ENCODE peak calls at places on chromosomes 7 and 10, in nine cellular contexts. Y is WTC11, J is prostate gland, C is endothelial cell, M is chondrocyte, O is RWPE1, F is transverse colon, V is cardiac fibroblast, E is heart left ventricle. Q is an unnamed sample.

GRCh38 chr7:87354749-87355148 is 9.3 kb downstream of the CROT start:
- DNase-seq in Y (no peak), J (no peak), C (no peak), M (no peak), O (no peak), F (no peak), V (no peak), E (no peak), Q (no peak)

GRCh38 chr10:121928528-121928884 is 675 bp upstream of the ATE1 start:
- DNase-seq in Y (no peak), J (peak), C (no peak), M (no peak), O (peak), F (no peak), V (peak), E (peak), Q (peak)

GRCh38 chr7:69962077-69962855 is 364.0 kb downstream of the AUTS2 start:
- DNase-seq in Y (no peak), J (peak), C (no peak), M (no peak), O (no peak), F (no peak), V (peak), E (peak), Q (peak)

GRCh38 chr10:86698207-86698940 is 30.1 kb downstream of the LDB3 start:
- DNase-seq in Y (no peak), J (no peak), C (no peak), M (peak), O (no peak), F (no peak), V (no peak), E (no peak), Q (no peak)

GRCh38 chr7:77409005-77409738 is 7.0 kb downstream of the GSAP start:
- DNase-seq in Y (no peak), J (no peak), C (no peak), M (no peak), O (no peak), F (no peak), V (peak), E (no peak), Q (no peak)

GRCh38 chr7:79453558-79454324 is at the start of gene MAGI2:
- DNase-seq in Y (peak), J (peak), C (peak), M (peak), O (peak), F (peak), V (peak), E (peak), Q (peak)

GRCh38 chr7:155205368-155206285 is 92.1 kb upstream of the INSIG1 start:
- DNase-seq in Y (peak), J (peak), C (no peak), M (peak), O (peak), F (peak), V (peak), E (peak), Q (peak)

GRCh38 chr10:13784067-13784466 is 197.3 kb downstream of the PRPF18 start:
- DNase-seq in Y (no peak), J (no peak), C (peak), M (no peak), O (peak), F (no peak), V (peak), E (no peak), Q (no peak)

GRCh38 chr7:117212969-117213877 is 109.6 kb downstream of the WNT2 start:
- DNase-seq in Y (peak), J (peak), C (peak), M (no peak), O (peak), F (peak), V (peak), E (no peak), Q (peak)

GRCh38 chr7:37916017-37916672 is 472 bp downstream of the SFRP4 start:
- DNase-seq in Y (peak), J (no peak), C (no peak), M (no peak), O (no peak), F (peak), V (no peak), E (peak), Q (no peak)
- TF ChIP-seq CTCF in Y (no peak), J (no peak), C (no peak), M (no peak), O (no peak), F (no peak), V (no peak), E (no peak), Q (no peak)

DNA sequence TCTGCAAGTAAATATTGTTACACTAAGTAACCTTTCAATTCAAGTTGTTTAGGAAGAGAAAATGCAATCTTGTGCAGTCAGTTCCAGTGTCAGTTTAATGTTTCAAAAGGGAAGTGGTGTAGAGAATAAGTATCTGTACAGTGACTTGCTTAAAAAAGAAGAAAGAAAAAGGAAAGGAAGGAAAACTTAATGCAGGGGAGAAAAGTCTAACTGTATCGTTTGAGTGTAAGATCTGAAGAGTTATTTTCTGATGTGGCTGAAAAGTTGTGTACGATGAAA is 8.5 kb downstream of the FOXP2 start:
- DNase-seq in Y (no peak), J (no peak), C (no peak), M (no peak), O (no peak), F (no peak), V (no peak), E (no peak), Q (no peak)
- TF ChIP-seq CTCF in Y (no peak), J (no peak), C (no peak), M (no peak), O (no peak), F (no peak), V (no peak), E (no peak), Q (no peak)

GRCh38 chr7:12494354-12495024 is 76.0 kb upstream of the SCIN start:
- DNase-seq in Y (no peak), J (no peak), C (no peak), M (no peak), O (no peak), F (no peak), V (no peak), E (no peak), Q (no peak)
- TF ChIP-seq CTCF in Y (no peak), J (no peak), C (no peak), M (no peak), O (no peak), F (no peak), V (peak), E (no peak), Q (no peak)

DNA sequence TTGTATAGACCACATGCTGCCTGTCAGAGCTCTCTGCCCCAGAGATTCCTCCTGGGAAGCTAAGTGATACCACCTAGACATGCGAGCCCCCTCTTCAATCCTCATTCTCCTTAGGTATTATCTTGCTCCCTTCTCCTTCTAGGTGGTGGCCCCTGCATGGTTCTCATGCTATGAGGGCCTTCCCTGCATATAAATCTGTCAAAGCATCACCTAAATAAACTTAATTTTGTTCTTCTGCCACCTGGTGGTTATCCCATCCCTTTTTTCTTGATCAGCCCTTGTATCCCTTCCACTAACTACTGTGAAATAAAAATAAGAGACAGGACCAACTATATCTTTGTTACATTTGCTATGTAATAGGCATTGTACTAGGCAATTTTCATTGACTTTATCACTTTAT is 242.1 kb downstream of the CDC14C start:
- DNase-seq in Y (no peak), J (no peak), C (no peak), M (no peak), O (no peak), F (no peak), V (no peak), E (no peak), Q (no peak)
- TF ChIP-seq CTCF in Y (peak), J (no peak), C (peak), M (peak), O (no peak), F (no peak), V (no peak), E (no peak), Q (no peak)

GRCh38 chr7:33109758-33110238 is 594 bp upstream of the RP9 start:
- DNase-seq in Y (no peak), J (no peak), C (no peak), M (no peak), O (no peak), F (no peak), V (no peak), E (no peak), Q (no peak)

GRCh38 chr7:33111614-33112013 is 2.4 kb upstream of the RP9 start:
- DNase-seq in Y (no peak), J (no peak), C (no peak), M (no peak), O (no peak), F (no peak), V (no peak), E (no peak), Q (no peak)

GRCh38 chr7:33108931-33109757 is at the start of gene RP9:
- DNase-seq in Y (peak), J (peak), C (peak), M (no peak), O (peak), F (peak), V (peak), E (peak), Q (peak)

GRCh38 chr7:33107136-33108066 is 1.8 kb downstream of the RP9 start:
- DNase-seq in Y (peak), J (no peak), C (peak), M (no peak), O (peak), F (peak), V (peak), E (no peak), Q (peak)

GRCh38 chr7:33108591-33108930 is 643 bp downstream of the RP9 start:
- DNase-seq in Y (no peak), J (no peak), C (no peak), M (no peak), O (no peak), F (peak), V (no peak), E (no peak), Q (no peak)
- TF ChIP-seq CTCF in Y (no peak), J (no peak), C (no peak), M (no peak), O (no peak), F (peak), V (no peak), E (peak), Q (no peak)